ENCODE peak calls at places on chromosomes 11 and 22, in four cellular contexts. A is CD8-positive, alpha-beta T cell; S is HFFc6; F is GM12865. B is an unnamed sample.
A peak's percentile ranks its signal among the peaks of the same experiment; 100 is the strongest.

GRCh38 chr11:119316017-119316728 is 757 bp downstream of the MCAM start:
- DNase-seq in A (no peak), S (no peak), F (no peak), B (no peak)

GRCh38 chr22:38674888-38675287 is 6.9 kb upstream of the TOMM22 start:
- DNase-seq in A (no peak), S (no peak), F (no peak), B (no peak)

GRCh38 chr22:43013355-43014061 is 1.4 kb downstream of the PACSIN2 start:
- DNase-seq in A (no peak), S (peak; percentile 41), F (no peak), B (no peak)

GRCh38 chr11:78190871-78191538 is 2.3 kb downstream of the USP35 start:
- DNase-seq in A (no peak), S (no peak), F (no peak), B (no peak)

GRCh38 chr11:64768300-64768694 is 8.5 kb upstream of the PYGM start:
- DNase-seq in A (no peak), S (no peak), F (no peak), B (no peak)

GRCh38 chr11:19279455-19279854 is 38.7 kb upstream of the E2F8 start:
- DNase-seq in A (no peak), S (no peak), F (peak; percentile 15), B (no peak)

GRCh38 chr11:11250470-11250869 is 102.6 kb downstream of the CSNK2A3 start:
- DNase-seq in A (no peak), S (no peak), F (peak; percentile 36), B (no peak)

GRCh38 chr22:17633217-17633997 is 4.9 kb upstream of the ATP6V1E1 start:
- DNase-seq in A (no peak), S (peak; percentile 88), F (no peak), B (no peak)

GRCh38 chr11:118045191-118045590 is 31.7 kb upstream of the TMPRSS4 start:
- DNase-seq in A (no peak), S (no peak), F (no peak), B (no peak)

DNA sequence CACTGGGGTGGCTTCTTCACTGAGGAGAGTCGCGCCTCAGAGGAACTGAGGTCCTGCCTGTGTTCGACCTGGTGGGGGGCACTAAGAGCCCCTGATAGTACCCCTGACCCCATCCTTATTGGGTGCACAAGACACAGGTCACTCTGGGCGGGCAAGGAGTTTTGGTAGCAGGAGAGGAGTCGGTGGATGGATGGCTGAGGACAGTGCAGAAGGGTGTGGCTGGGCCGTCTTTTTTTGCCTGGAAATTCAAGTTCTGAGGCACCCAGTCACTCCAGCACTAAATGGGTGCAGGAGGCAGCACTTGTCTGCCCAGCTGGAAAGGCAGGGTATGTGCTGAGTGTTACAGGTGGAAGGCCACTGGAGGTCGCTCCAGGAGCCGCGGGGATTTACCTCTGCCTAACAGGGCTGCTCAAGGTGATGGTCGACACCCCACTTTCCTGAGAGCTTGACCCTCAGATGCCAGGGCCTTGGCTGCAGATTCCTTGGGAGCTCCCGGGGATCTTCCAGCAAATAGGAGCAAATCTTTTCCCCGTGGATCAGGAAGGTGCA is 960 bp downstream of the TSSC4 start:
- DNase-seq in A (no peak), S (no peak), F (no peak), B (no peak)
- TF ChIP-seq CTCF in A (no peak), S (peak; percentile 56), F (peak; percentile 23), B (no peak)

GRCh38 chr22:36454916-36455570 is 26.4 kb downstream of the TXN2 start:
- DNase-seq in A (peak; percentile 96), S (peak; percentile 57), F (peak; percentile 97), B (peak; percentile 90)
- TF ChIP-seq CTCF in A (no peak), S (no peak), F (peak; percentile 6), B (peak; percentile 16)

GRCh38 chr11:95005642-95006041 is 19.4 kb upstream of the KDM4E start:
- DNase-seq in A (no peak), S (no peak), F (no peak), B (no peak)
- TF ChIP-seq CTCF in A (no peak), S (no peak), F (no peak), B (no peak)

GRCh38 chr11:29612423-29612822 is 404.4 kb downstream of the KCNA4 start:
- DNase-seq in A (no peak), S (no peak), F (no peak), B (no peak)
- TF ChIP-seq CTCF in A (no peak), S (no peak), F (no peak), B (no peak)

DNA sequence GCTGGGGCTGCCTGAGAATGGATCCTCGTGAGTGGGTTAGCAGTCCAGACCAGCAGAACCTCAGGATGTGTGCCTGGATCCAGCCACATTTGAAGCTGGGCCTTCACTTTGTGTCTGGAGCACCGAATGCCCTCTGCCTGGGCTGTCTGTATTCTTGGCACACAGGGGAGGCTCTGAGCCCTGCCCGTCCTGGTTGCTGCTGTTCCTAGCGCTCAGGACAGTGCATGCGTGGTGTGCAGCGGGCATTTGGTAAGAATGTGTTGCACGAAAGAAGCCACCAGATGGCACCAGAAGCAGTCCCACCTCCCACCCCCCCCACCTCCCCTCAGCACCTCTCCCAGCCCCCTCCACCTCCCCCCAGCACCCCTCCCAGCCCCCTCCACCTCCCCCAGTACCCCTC is 4.1 kb upstream of the MAPK11 start:
- DNase-seq in A (peak; percentile 42), S (peak; percentile 57), F (peak; percentile 71), B (peak; percentile 64)
- TF ChIP-seq CTCF in A (peak; percentile 33), S (peak; percentile 53), F (peak; percentile 40), B (peak; percentile 37)

B was measured in GM10248.